ENCODE peak calls at places on chromosome 16, in eight cellular contexts. One of them, this sample, is unnamed.

GRCh38 chr16:55628306-55628968 is 27.4 kb upstream of the SLC6A2 start:
- DNase-seq in HepG2: no peak
- DNase-seq in SK-N-SH: no peak
- DNase-seq in transverse colon: no peak
- DNase-seq in esophagus muscularis mucosa: peak
- DNase-seq in H1: no peak
- DNase-seq in sigmoid colon: no peak
- DNase-seq in suprapubic skin: no peak
- DNase-seq in this sample: no peak

GRCh38 chr16:60788631-60789030 is 1247.6 kb downstream of the CDH8 start:
- DNase-seq in SK-N-SH: no peak
- DNase-seq in suprapubic skin: no peak
- DNase-seq in transverse colon: no peak
- DNase-seq in sigmoid colon: no peak
- DNase-seq in HepG2: no peak
- DNase-seq in H1: no peak
- DNase-seq in esophagus muscularis mucosa: no peak
- DNase-seq in this sample: no peak

GRCh38 chr16:27712251-27712711 is 162.3 kb downstream of the KATNIP start:
- DNase-seq in HepG2: no peak
- DNase-seq in SK-N-SH: no peak
- DNase-seq in suprapubic skin: no peak
- DNase-seq in sigmoid colon: peak
- DNase-seq in esophagus muscularis mucosa: no peak
- DNase-seq in H1: peak
- DNase-seq in transverse colon: no peak
- DNase-seq in this sample: no peak

GRCh38 chr16:69089091-69089912 is 16.2 kb upstream of the HAS3 start:
- DNase-seq in sigmoid colon: no peak
- DNase-seq in esophagus muscularis mucosa: no peak
- DNase-seq in suprapubic skin: no peak
- DNase-seq in SK-N-SH: peak
- DNase-seq in HepG2: peak
- DNase-seq in transverse colon: no peak
- DNase-seq in H1: no peak
- DNase-seq in this sample: peak

GRCh38 chr16:77675464-77676324 is 46.6 kb upstream of the NUDT7 start:
- DNase-seq in sigmoid colon: peak
- DNase-seq in suprapubic skin: peak
- DNase-seq in HepG2: peak
- DNase-seq in esophagus muscularis mucosa: peak
- DNase-seq in SK-N-SH: peak
- DNase-seq in H1: peak
- DNase-seq in transverse colon: peak
- DNase-seq in this sample: peak

GRCh38 chr16:24668481-24669001 is 60.9 kb upstream of the TNRC6A start:
- DNase-seq in H1: no peak
- DNase-seq in transverse colon: no peak
- DNase-seq in suprapubic skin: no peak
- DNase-seq in HepG2: no peak
- DNase-seq in SK-N-SH: no peak
- DNase-seq in sigmoid colon: no peak
- DNase-seq in esophagus muscularis mucosa: no peak
- DNase-seq in this sample: no peak

GRCh38 chr16:4660454-4661007 is 32.8 kb upstream of the NUDT16L1 start:
- DNase-seq in HepG2: peak
- DNase-seq in H1: no peak
- DNase-seq in suprapubic skin: no peak
- DNase-seq in SK-N-SH: peak
- DNase-seq in esophagus muscularis mucosa: no peak
- DNase-seq in transverse colon: peak
- DNase-seq in sigmoid colon: no peak
- DNase-seq in this sample: peak

GRCh38 chr16:30649725-30650368 is 913 bp upstream of the PRR14 start:
- DNase-seq in H1: no peak
- DNase-seq in suprapubic skin: peak
- DNase-seq in esophagus muscularis mucosa: peak
- DNase-seq in HepG2: no peak
- DNase-seq in sigmoid colon: no peak
- DNase-seq in SK-N-SH: no peak
- DNase-seq in transverse colon: no peak
- DNase-seq in this sample: no peak

GRCh38 chr16:74716355-74716754 is 15.7 kb upstream of the MLKL start:
- DNase-seq in HepG2: no peak
- DNase-seq in sigmoid colon: no peak
- DNase-seq in H1: no peak
- DNase-seq in SK-N-SH: peak
- DNase-seq in suprapubic skin: no peak
- DNase-seq in transverse colon: no peak
- DNase-seq in esophagus muscularis mucosa: no peak
- DNase-seq in this sample: no peak

GRCh38 chr16:22191966-22192260 is 14.2 kb upstream of the EEF2K start:
- DNase-seq in esophagus muscularis mucosa: no peak
- DNase-seq in H1: no peak
- DNase-seq in SK-N-SH: no peak
- DNase-seq in transverse colon: peak
- DNase-seq in suprapubic skin: no peak
- DNase-seq in sigmoid colon: no peak
- DNase-seq in HepG2: peak
- DNase-seq in this sample: no peak

GRCh38 chr16:17328971-17329370 is 141.8 kb downstream of the XYLT1 start:
- DNase-seq in HepG2: no peak
- DNase-seq in transverse colon: peak
- DNase-seq in H1: no peak
- DNase-seq in esophagus muscularis mucosa: no peak
- DNase-seq in sigmoid colon: peak
- DNase-seq in suprapubic skin: no peak
- DNase-seq in SK-N-SH: peak
- DNase-seq in this sample: no peak

GRCh38 chr16:72840591-72841381 is 207.1 kb downstream of the ZFHX3 start:
- DNase-seq in suprapubic skin: no peak
- DNase-seq in HepG2: no peak
- DNase-seq in SK-N-SH: no peak
- DNase-seq in sigmoid colon: no peak
- DNase-seq in transverse colon: no peak
- DNase-seq in esophagus muscularis mucosa: no peak
- DNase-seq in H1: no peak
- DNase-seq in this sample: no peak

GRCh38 chr16:67034478-67034877 is 5.5 kb downstream of the CBFB start:
- DNase-seq in transverse colon: no peak
- DNase-seq in suprapubic skin: no peak
- DNase-seq in H1: no peak
- DNase-seq in SK-N-SH: no peak
- DNase-seq in sigmoid colon: no peak
- DNase-seq in esophagus muscularis mucosa: no peak
- DNase-seq in HepG2: no peak
- DNase-seq in this sample: no peak

GRCh38 chr16:58127033-58127556 is 2.1 kb downstream of the CFAP20 start:
- DNase-seq in transverse colon: no peak
- DNase-seq in suprapubic skin: peak
- DNase-seq in H1: no peak
- DNase-seq in esophagus muscularis mucosa: no peak
- DNase-seq in sigmoid colon: no peak
- DNase-seq in HepG2: peak
- DNase-seq in SK-N-SH: no peak
- DNase-seq in this sample: no peak

GRCh38 chr16:12120331-12120981 is 143.9 kb downstream of the SNX29 start:
- DNase-seq in transverse colon: peak
- DNase-seq in suprapubic skin: no peak
- DNase-seq in SK-N-SH: no peak
- DNase-seq in sigmoid colon: peak
- DNase-seq in H1: no peak
- DNase-seq in HepG2: no peak
- DNase-seq in esophagus muscularis mucosa: no peak
- DNase-seq in this sample: no peak

GRCh38 chr16:10827691-10828341 is 9.2 kb upstream of the TVP23A start:
- DNase-seq in esophagus muscularis mucosa: peak
- DNase-seq in H1: no peak
- DNase-seq in sigmoid colon: peak
- DNase-seq in SK-N-SH: no peak
- DNase-seq in transverse colon: peak
- DNase-seq in suprapubic skin: peak
- DNase-seq in HepG2: no peak
- DNase-seq in this sample: peak

GRCh38 chr16:30009990-30010816 is 624 bp downstream of the DOC2A start:
- DNase-seq in HepG2: no peak
- DNase-seq in sigmoid colon: no peak
- DNase-seq in esophagus muscularis mucosa: no peak
- DNase-seq in suprapubic skin: no peak
- DNase-seq in H1: no peak
- DNase-seq in transverse colon: no peak
- DNase-seq in SK-N-SH: peak
- DNase-seq in this sample: no peak

GRCh38 chr16:30951785-30952184 is 2.9 kb downstream of the ORAI3 start:
- DNase-seq in H1: no peak
- DNase-seq in sigmoid colon: peak
- DNase-seq in esophagus muscularis mucosa: no peak
- DNase-seq in suprapubic skin: peak
- DNase-seq in SK-N-SH: no peak
- DNase-seq in transverse colon: peak
- DNase-seq in HepG2: no peak
- DNase-seq in this sample: peak

GRCh38 chr16:47448830-47449575 is 11.9 kb downstream of the ITFG1 start:
- DNase-seq in sigmoid colon: no peak
- DNase-seq in HepG2: no peak
- DNase-seq in suprapubic skin: no peak
- DNase-seq in SK-N-SH: no peak
- DNase-seq in transverse colon: no peak
- DNase-seq in esophagus muscularis mucosa: no peak
- DNase-seq in H1: no peak
- DNase-seq in this sample: no peak

GRCh38 chr16:54284931-54285413 is 1.6 kb downstream of the IRX3 start:
- DNase-seq in suprapubic skin: no peak
- DNase-seq in esophagus muscularis mucosa: no peak
- DNase-seq in sigmoid colon: no peak
- DNase-seq in HepG2: no peak
- DNase-seq in H1: no peak
- DNase-seq in transverse colon: no peak
- DNase-seq in SK-N-SH: peak
- DNase-seq in this sample: no peak

GRCh38 chr16:69334696-69335095 is 4.3 kb upstream of the PDF start:
- DNase-seq in esophagus muscularis mucosa: no peak
- DNase-seq in sigmoid colon: no peak
- DNase-seq in suprapubic skin: no peak
- DNase-seq in H1: no peak
- DNase-seq in HepG2: no peak
- DNase-seq in transverse colon: no peak
- DNase-seq in SK-N-SH: no peak
- DNase-seq in this sample: no peak

GRCh38 chr16:56450275-56450889 is 750 bp downstream of the NUDT21 start:
- DNase-seq in transverse colon: no peak
- DNase-seq in SK-N-SH: peak
- DNase-seq in sigmoid colon: no peak
- DNase-seq in esophagus muscularis mucosa: no peak
- DNase-seq in H1: no peak
- DNase-seq in suprapubic skin: no peak
- DNase-seq in HepG2: no peak
- DNase-seq in this sample: no peak

GRCh38 chr16:31700530-31701388 is 172.8 kb upstream of the ZNF267 start:
- DNase-seq in esophagus muscularis mucosa: peak
- DNase-seq in SK-N-SH: peak
- DNase-seq in suprapubic skin: peak
- DNase-seq in HepG2: peak
- DNase-seq in transverse colon: peak
- DNase-seq in H1: no peak
- DNase-seq in sigmoid colon: peak
- DNase-seq in this sample: peak

GRCh38 chr16:80454802-80455201 is 86.0 kb upstream of the DYNLRB2 start:
- DNase-seq in sigmoid colon: no peak
- DNase-seq in H1: no peak
- DNase-seq in transverse colon: no peak
- DNase-seq in esophagus muscularis mucosa: no peak
- DNase-seq in HepG2: no peak
- DNase-seq in SK-N-SH: no peak
- DNase-seq in suprapubic skin: no peak
- DNase-seq in this sample: no peak

GRCh38 chr16:48188449-48189102 is 32.8 kb upstream of the ABCC12 start:
- DNase-seq in suprapubic skin: no peak
- DNase-seq in esophagus muscularis mucosa: no peak
- DNase-seq in sigmoid colon: no peak
- DNase-seq in transverse colon: no peak
- DNase-seq in H1: no peak
- DNase-seq in HepG2: peak
- DNase-seq in SK-N-SH: no peak
- DNase-seq in this sample: no peak

GRCh38 chr16:70778901-70779309 is 22.1 kb downstream of the VAC14 start:
- DNase-seq in SK-N-SH: peak
- DNase-seq in transverse colon: peak
- DNase-seq in H1: peak
- DNase-seq in esophagus muscularis mucosa: peak
- DNase-seq in sigmoid colon: peak
- DNase-seq in suprapubic skin: peak
- DNase-seq in HepG2: peak
- DNase-seq in this sample: no peak
- TF ChIP-seq POLR2AphosphoS5 in SK-N-SH: peak
- TF ChIP-seq POLR2AphosphoS5 in transverse colon: no peak
- TF ChIP-seq POLR2AphosphoS5 in H1: peak
- TF ChIP-seq POLR2AphosphoS5 in esophagus muscularis mucosa: peak
- TF ChIP-seq POLR2AphosphoS5 in sigmoid colon: no peak
- TF ChIP-seq POLR2AphosphoS5 in suprapubic skin: peak
- TF ChIP-seq POLR2AphosphoS5 in HepG2: peak
- TF ChIP-seq POLR2AphosphoS5 in this sample: peak

GRCh38 chr16:87206646-87207451 is 110.3 kb downstream of the C16orf95 start:
- DNase-seq in suprapubic skin: no peak
- DNase-seq in HepG2: no peak
- DNase-seq in esophagus muscularis mucosa: no peak
- DNase-seq in H1: no peak
- DNase-seq in SK-N-SH: no peak
- DNase-seq in transverse colon: no peak
- DNase-seq in sigmoid colon: no peak
- DNase-seq in this sample: no peak
- TF ChIP-seq EP300 in suprapubic skin: no peak
- TF ChIP-seq EP300 in HepG2: no peak
- TF ChIP-seq EP300 in esophagus muscularis mucosa: no peak
- TF ChIP-seq EP300 in H1: no peak
- TF ChIP-seq EP300 in SK-N-SH: no peak
- TF ChIP-seq EP300 in transverse colon: no peak
- TF ChIP-seq EP300 in sigmoid colon: no peak
- TF ChIP-seq EP300 in this sample: no peak

GRCh38 chr16:50616883-50617629 is 64.1 kb downstream of the SNX20 start:
- DNase-seq in suprapubic skin: no peak
- DNase-seq in sigmoid colon: peak
- DNase-seq in H1: no peak
- DNase-seq in SK-N-SH: no peak
- DNase-seq in HepG2: peak
- DNase-seq in esophagus muscularis mucosa: no peak
- DNase-seq in transverse colon: no peak
- DNase-seq in this sample: peak
- TF ChIP-seq POLR2AphosphoS5 in suprapubic skin: no peak
- TF ChIP-seq POLR2AphosphoS5 in sigmoid colon: peak
- TF ChIP-seq POLR2AphosphoS5 in H1: no peak
- TF ChIP-seq POLR2AphosphoS5 in SK-N-SH: no peak
- TF ChIP-seq POLR2AphosphoS5 in HepG2: peak
- TF ChIP-seq POLR2AphosphoS5 in esophagus muscularis mucosa: peak
- TF ChIP-seq POLR2AphosphoS5 in transverse colon: no peak
- TF ChIP-seq POLR2AphosphoS5 in this sample: no peak

DNA sequence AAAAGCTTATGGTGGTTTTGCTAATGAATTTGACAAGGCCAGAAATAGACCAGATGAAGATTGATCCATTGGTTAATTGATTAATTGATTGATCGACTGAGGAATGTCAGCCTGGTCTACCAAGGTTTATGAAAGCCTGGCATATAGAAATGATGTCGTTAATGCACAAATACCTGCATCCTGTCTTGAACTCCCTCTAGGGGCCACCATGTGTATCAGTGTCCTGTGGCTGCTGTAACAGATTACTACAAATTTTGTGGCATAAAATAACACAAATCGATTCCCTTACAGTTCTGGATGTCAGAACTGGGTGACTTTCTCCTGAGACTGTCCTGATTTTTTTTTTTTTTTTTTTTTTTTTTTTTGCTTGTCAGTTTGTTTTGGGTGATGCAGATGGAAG is 553.2 kb downstream of the MAF start:
- DNase-seq in sigmoid colon: no peak
- DNase-seq in suprapubic skin: no peak
- DNase-seq in SK-N-SH: peak
- DNase-seq in transverse colon: no peak
- DNase-seq in H1: no peak
- DNase-seq in HepG2: peak
- DNase-seq in esophagus muscularis mucosa: no peak
- DNase-seq in this sample: no peak
- TF ChIP-seq EP300 in sigmoid colon: no peak
- TF ChIP-seq EP300 in suprapubic skin: no peak
- TF ChIP-seq EP300 in SK-N-SH: no peak
- TF ChIP-seq EP300 in transverse colon: no peak
- TF ChIP-seq EP300 in H1: no peak
- TF ChIP-seq EP300 in HepG2: no peak
- TF ChIP-seq EP300 in esophagus muscularis mucosa: no peak
- TF ChIP-seq EP300 in this sample: no peak

This sample was measured in stomach.